ENCODE peak calls at places on chromosome 6, in ten cellular contexts. K is T-helper 9 cell; X is H54; M is HFF-Myc; N is Ammon's horn; T is body of pancreas; S is GM23338; Q is thyroid gland; U is stimulated activated CD8-positive, alpha-beta memory T cell treated with anti-CD3 and anti-CD28 coated beads, Interleukin-15, amount 100 ng/mL, for 1 hour; V is MM.1S. I is an unnamed sample.

GRCh38 chr6:11366934-11367637 is 134.6 kb upstream of the NEDD9 start:
- DNase-seq in K (no peak), X (no peak), M (no peak), N (no peak), T (no peak), S (peak), Q (no peak), U (no peak), V (no peak), I (no peak)

GRCh38 chr6:135280375-135281136 is 99.4 kb downstream of the MYB start:
- DNase-seq in K (no peak), X (no peak), M (peak), N (no peak), T (peak), S (no peak), Q (no peak), U (no peak), V (no peak), I (peak)

GRCh38 chr6:47075741-47076421 is 33.7 kb upstream of the ADGRF1 start:
- DNase-seq in K (no peak), X (no peak), M (no peak), N (peak), T (no peak), S (no peak), Q (no peak), U (no peak), V (no peak), I (no peak)

GRCh38 chr6:34638834-34639736 is 57.5 kb downstream of the ILRUN start:
- DNase-seq in K (no peak), X (no peak), M (no peak), N (no peak), T (no peak), S (no peak), Q (no peak), U (no peak), V (no peak), I (peak)

GRCh38 chr6:11722805-11723631 is 55.6 kb downstream of the ADTRP start:
- DNase-seq in K (no peak), X (no peak), M (no peak), N (no peak), T (no peak), S (no peak), Q (no peak), U (no peak), V (peak), I (no peak)

GRCh38 chr6:14799928-14800327 is 445.9 kb upstream of the JARID2 start:
- DNase-seq in K (no peak), X (peak), M (no peak), N (peak), T (peak), S (peak), Q (peak), U (no peak), V (peak), I (peak)

GRCh38 chr6:89348372-89348771 is 4.2 kb downstream of the UBE2J1 start:
- DNase-seq in K (no peak), X (no peak), M (no peak), N (no peak), T (no peak), S (peak), Q (no peak), U (no peak), V (no peak), I (no peak)

GRCh38 chr6:132797975-132798819 is at the start of gene SLC18B1:
- DNase-seq in K (peak), X (no peak), M (no peak), N (peak), T (peak), S (peak), Q (peak), U (peak), V (peak), I (peak)

GRCh38 chr6:69098910-69099309 is 463.8 kb downstream of the ADGRB3 start:
- DNase-seq in K (no peak), X (no peak), M (no peak), N (no peak), T (no peak), S (peak), Q (no peak), U (no peak), V (no peak), I (peak)

GRCh38 chr6:139982652-139983051 is 608.2 kb upstream of the CITED2 start:
- DNase-seq in K (no peak), X (no peak), M (peak), N (no peak), T (no peak), S (peak), Q (no peak), U (no peak), V (no peak), I (peak)

GRCh38 chr6:16276991-16277981 is 38.9 kb downstream of the GMPR start:
- DNase-seq in K (no peak), X (peak), M (peak), N (no peak), T (no peak), S (peak), Q (peak), U (no peak), V (peak), I (peak)

GRCh38 chr6:44086931-44087574 is 40.2 kb downstream of the MRPL14 start:
- DNase-seq in K (no peak), X (no peak), M (no peak), N (peak), T (peak), S (no peak), Q (peak), U (no peak), V (no peak), I (no peak)

GRCh38 chr6:47718571-47718970 is 20.2 kb downstream of the ADGRF4 start:
- DNase-seq in K (no peak), X (no peak), M (no peak), N (no peak), T (no peak), S (no peak), Q (no peak), U (no peak), V (no peak), I (no peak)

GRCh38 chr6:43628392-43629103 is 516 bp downstream of the GTPBP2 start:
- DNase-seq in K (peak), X (peak), M (no peak), N (no peak), T (peak), S (peak), Q (peak), U (no peak), V (peak), I (peak)

GRCh38 chr6:41565701-41566100 is 19.5 kb downstream of the FOXP4 start:
- DNase-seq in K (no peak), X (no peak), M (no peak), N (no peak), T (no peak), S (no peak), Q (no peak), U (no peak), V (no peak), I (no peak)

GRCh38 chr6:11224966-11225463 is 7.5 kb downstream of the NEDD9 start:
- DNase-seq in K (no peak), X (no peak), M (no peak), N (no peak), T (no peak), S (no peak), Q (no peak), U (no peak), V (no peak), I (no peak)

GRCh38 chr6:34179106-34179720 is 33.3 kb upstream of the GRM4 start:
- DNase-seq in K (no peak), X (no peak), M (no peak), N (no peak), T (no peak), S (peak), Q (no peak), U (no peak), V (no peak), I (no peak)

GRCh38 chr6:33856655-33857054 is 52.9 kb upstream of the MLN start:
- DNase-seq in K (peak), X (no peak), M (no peak), N (no peak), T (no peak), S (no peak), Q (no peak), U (peak), V (peak), I (no peak)

GRCh38 chr6:112337209-112337638 is 9.9 kb upstream of the RFPL4B start:
- DNase-seq in K (no peak), X (peak), M (peak), N (peak), T (peak), S (peak), Q (peak), U (no peak), V (no peak), I (peak)

GRCh38 chr6:151286192-151286591 is 46.4 kb downstream of the AKAP12 start:
- DNase-seq in K (no peak), X (no peak), M (no peak), N (no peak), T (no peak), S (no peak), Q (peak), U (no peak), V (no peak), I (no peak)

GRCh38 chr6:115753446-115753845 is 307.2 kb downstream of the FRK start:
- DNase-seq in K (no peak), X (no peak), M (no peak), N (no peak), T (no peak), S (no peak), Q (no peak), U (no peak), V (no peak), I (no peak)

GRCh38 chr6:1917628-1918371 is 308.1 kb downstream of the FOXC1 start:
- DNase-seq in K (no peak), X (peak), M (peak), N (peak), T (peak), S (no peak), Q (no peak), U (no peak), V (no peak), I (no peak)

GRCh38 chr6:66897576-66897975 is 1190.5 kb upstream of the EYS start:
- DNase-seq in K (no peak), X (no peak), M (peak), N (no peak), T (no peak), S (peak), Q (no peak), U (no peak), V (no peak), I (peak)

I was measured in A673.